ENCODE peak calls at places on chromosome 10, in four cellular contexts. One of them, this sample, is unnamed.

GRCh38 chr10:79146611-79147130 is 77.9 kb downstream of the ZMIZ1 start:
- DNase-seq in activated T-helper 1 cell treated with Interleukin-2 at 50 U/mL for 16 hours: no peak
- DNase-seq in GM23248: peak; percentile 65
- DNase-seq in NCI-H774: no peak
- DNase-seq in this sample: peak; percentile 46

GRCh38 chr10:112184379-112184778 is 814 bp upstream of the GPAM start:
- DNase-seq in GM23248: peak; percentile 7
- DNase-seq in NCI-H774: no peak
- DNase-seq in activated T-helper 1 cell treated with Interleukin-2 at 50 U/mL for 16 hours: no peak
- DNase-seq in this sample: no peak

GRCh38 chr10:11515596-11516418 is 95.6 kb downstream of the USP6NL start:
- DNase-seq in GM23248: peak; percentile 80
- DNase-seq in NCI-H774: peak; percentile 61
- DNase-seq in activated T-helper 1 cell treated with Interleukin-2 at 50 U/mL for 16 hours: no peak
- DNase-seq in this sample: peak; percentile 72

GRCh38 chr10:103854687-103855423 is 521 bp downstream of the SH3PXD2A start:
- DNase-seq in NCI-H774: no peak
- DNase-seq in GM23248: peak; percentile 72
- DNase-seq in activated T-helper 1 cell treated with Interleukin-2 at 50 U/mL for 16 hours: no peak
- DNase-seq in this sample: peak; percentile 90

GRCh38 chr10:49278497-49278902 is 20.5 kb upstream of the C10orf71 start:
- DNase-seq in activated T-helper 1 cell treated with Interleukin-2 at 50 U/mL for 16 hours: no peak
- DNase-seq in GM23248: no peak
- DNase-seq in NCI-H774: no peak
- DNase-seq in this sample: peak; percentile 46

GRCh38 chr10:26832960-26833359 is 27.8 kb downstream of the ABI1 start:
- DNase-seq in GM23248: no peak
- DNase-seq in NCI-H774: no peak
- DNase-seq in activated T-helper 1 cell treated with Interleukin-2 at 50 U/mL for 16 hours: no peak
- DNase-seq in this sample: peak; percentile 25

GRCh38 chr10:111811515-111811914 is 372.1 kb downstream of the GPAM start:
- DNase-seq in activated T-helper 1 cell treated with Interleukin-2 at 50 U/mL for 16 hours: no peak
- DNase-seq in NCI-H774: no peak
- DNase-seq in GM23248: no peak
- DNase-seq in this sample: no peak

GRCh38 chr10:3365630-3366029 is 193.0 kb upstream of the PITRM1 start:
- DNase-seq in NCI-H774: peak; percentile 86
- DNase-seq in GM23248: no peak
- DNase-seq in activated T-helper 1 cell treated with Interleukin-2 at 50 U/mL for 16 hours: no peak
- DNase-seq in this sample: no peak

GRCh38 chr10:114631678-114632417 is 26.2 kb downstream of the ABLIM1 start:
- DNase-seq in activated T-helper 1 cell treated with Interleukin-2 at 50 U/mL for 16 hours: no peak
- DNase-seq in NCI-H774: no peak
- DNase-seq in GM23248: peak; percentile 69
- DNase-seq in this sample: peak; percentile 93

GRCh38 chr10:85916999-85917573 is 449.5 kb downstream of the GRID1 start:
- DNase-seq in NCI-H774: peak; percentile 81
- DNase-seq in activated T-helper 1 cell treated with Interleukin-2 at 50 U/mL for 16 hours: no peak
- DNase-seq in GM23248: no peak
- DNase-seq in this sample: no peak

GRCh38 chr10:124703372-124703771 is 40.8 kb downstream of the FAM53B start:
- DNase-seq in NCI-H774: no peak
- DNase-seq in activated T-helper 1 cell treated with Interleukin-2 at 50 U/mL for 16 hours: no peak
- DNase-seq in GM23248: no peak
- DNase-seq in this sample: no peak

GRCh38 chr10:117075064-117075463 is 63.0 kb downstream of the VAX1 start:
- DNase-seq in NCI-H774: no peak
- DNase-seq in GM23248: peak; percentile 28
- DNase-seq in activated T-helper 1 cell treated with Interleukin-2 at 50 U/mL for 16 hours: no peak
- DNase-seq in this sample: peak; percentile 5

GRCh38 chr10:34637419-34637911 is 177.6 kb downstream of the PARD3 start:
- DNase-seq in NCI-H774: peak; percentile 20
- DNase-seq in activated T-helper 1 cell treated with Interleukin-2 at 50 U/mL for 16 hours: peak; percentile 23
- DNase-seq in GM23248: peak; percentile 46
- DNase-seq in this sample: peak; percentile 64

This sample was measured in myocyte.